ENCODE peak calls at places on chromosomes 13 and 19, in eight cellular contexts. C is GM23338, G is neural progenitor cell, I is GM23248, L is PC-3, P is hepatocyte, Y is HCT116, V is OCI-LY7. Z is an unnamed sample.
A peak's percentile ranks its signal among the peaks of the same experiment; 100 is the strongest.

GRCh38 chr13:112063807-112064206 is 3.1 kb upstream of the SOX1 start:
- DNase-seq in C (no peak), G (no peak), I (no peak), L (no peak), P (no peak), Y (no peak), V (no peak), Z (no peak)

GRCh38 chr19:47377801-47378200 is 28.7 kb downstream of the DHX34 start:
- DNase-seq in C (no peak), G (no peak), I (no peak), L (no peak), P (no peak), Y (no peak), V (no peak), Z (no peak)

GRCh38 chr19:35756373-35757230 is at the start of gene HSPB6:
- DNase-seq in C (peak; percentile 70), G (peak; percentile 49), I (peak; percentile 80), L (no peak), P (peak; percentile 75), Y (no peak), V (no peak), Z (no peak)

GRCh38 chr19:4304509-4305252 is at the start of gene FSD1:
- DNase-seq in C (peak; percentile 88), G (peak; percentile 92), I (peak; percentile 81), L (peak; percentile 56), P (peak; percentile 71), Y (no peak), V (peak; percentile 77), Z (no peak)

GRCh38 chr13:47000166-47000565 is 103.3 kb upstream of the HTR2A start:
- DNase-seq in C (no peak), G (no peak), I (peak; percentile 74), L (peak; percentile 7), P (no peak), Y (no peak), V (no peak), Z (no peak)

GRCh38 chr13:47903836-47904235 is 97.2 kb downstream of the SUCLA2 start:
- DNase-seq in C (no peak), G (no peak), I (peak; percentile 78), L (peak; percentile 26), P (no peak), Y (no peak), V (no peak), Z (no peak)

GRCh38 chr13:28199089-28199488 is 60.7 kb downstream of the PAN3 start:
- DNase-seq in C (peak; percentile 45), G (no peak), I (no peak), L (no peak), P (no peak), Y (no peak), V (no peak), Z (no peak)

GRCh38 chr19:54432144-54432738 is 16.8 kb upstream of the LENG8 start:
- DNase-seq in C (no peak), G (no peak), I (no peak), L (peak; percentile 98), P (no peak), Y (peak; percentile 73), V (no peak), Z (no peak)

GRCh38 chr13:73922728-73923393 is 211.3 kb downstream of the KLF12 start:
- DNase-seq in C (no peak), G (no peak), I (peak; percentile 75), L (peak; percentile 22), P (no peak), Y (no peak), V (no peak), Z (no peak)

GRCh38 chr19:435707-436412 is 25.0 kb downstream of the SHC2 start:
- DNase-seq in C (no peak), G (no peak), I (no peak), L (no peak), P (no peak), Y (no peak), V (no peak), Z (no peak)

GRCh38 chr13:113406321-113407102 is 42.6 kb upstream of the GRTP1 start:
- DNase-seq in C (no peak), G (no peak), I (no peak), L (no peak), P (no peak), Y (no peak), V (no peak), Z (no peak)

GRCh38 chr13:67833564-67833963 is 603.4 kb upstream of the PCDH9 start:
- DNase-seq in C (no peak), G (no peak), I (no peak), L (no peak), P (no peak), Y (no peak), V (no peak), Z (no peak)

GRCh38 chr13:71722206-71722605 is 144.8 kb downstream of the DACH1 start:
- DNase-seq in C (no peak), G (no peak), I (no peak), L (no peak), P (no peak), Y (no peak), V (no peak), Z (no peak)

GRCh38 chr13:98978280-98978679 is 416 bp upstream of the DOCK9 start:
- DNase-seq in C (no peak), G (no peak), I (peak; percentile 81), L (peak; percentile 69), P (no peak), Y (peak; percentile 15), V (no peak), Z (no peak)

GRCh38 chr13:49495783-49496762 is at the start of gene PHF11:
- DNase-seq in C (peak; percentile 78), G (peak; percentile 79), I (peak; percentile 91), L (peak; percentile 60), P (peak; percentile 86), Y (no peak), V (peak; percentile 94), Z (peak; percentile 84)

GRCh38 chr19:50258918-50259372 is 55.5 kb downstream of the MYH14 start:
- DNase-seq in C (peak; percentile 84), G (peak; percentile 57), I (peak; percentile 12), L (peak; percentile 21), P (peak; percentile 41), Y (no peak), V (peak; percentile 6), Z (no peak)

GRCh38 chr13:30481241-30481760 is 15.6 kb upstream of the HMGB1 start:
- DNase-seq in C (no peak), G (no peak), I (no peak), L (no peak), P (no peak), Y (no peak), V (no peak), Z (no peak)

GRCh38 chr13:30487075-30487470 is 21.3 kb upstream of the HMGB1 start:
- DNase-seq in C (no peak), G (no peak), I (no peak), L (no peak), P (no peak), Y (no peak), V (no peak), Z (no peak)

DNA sequence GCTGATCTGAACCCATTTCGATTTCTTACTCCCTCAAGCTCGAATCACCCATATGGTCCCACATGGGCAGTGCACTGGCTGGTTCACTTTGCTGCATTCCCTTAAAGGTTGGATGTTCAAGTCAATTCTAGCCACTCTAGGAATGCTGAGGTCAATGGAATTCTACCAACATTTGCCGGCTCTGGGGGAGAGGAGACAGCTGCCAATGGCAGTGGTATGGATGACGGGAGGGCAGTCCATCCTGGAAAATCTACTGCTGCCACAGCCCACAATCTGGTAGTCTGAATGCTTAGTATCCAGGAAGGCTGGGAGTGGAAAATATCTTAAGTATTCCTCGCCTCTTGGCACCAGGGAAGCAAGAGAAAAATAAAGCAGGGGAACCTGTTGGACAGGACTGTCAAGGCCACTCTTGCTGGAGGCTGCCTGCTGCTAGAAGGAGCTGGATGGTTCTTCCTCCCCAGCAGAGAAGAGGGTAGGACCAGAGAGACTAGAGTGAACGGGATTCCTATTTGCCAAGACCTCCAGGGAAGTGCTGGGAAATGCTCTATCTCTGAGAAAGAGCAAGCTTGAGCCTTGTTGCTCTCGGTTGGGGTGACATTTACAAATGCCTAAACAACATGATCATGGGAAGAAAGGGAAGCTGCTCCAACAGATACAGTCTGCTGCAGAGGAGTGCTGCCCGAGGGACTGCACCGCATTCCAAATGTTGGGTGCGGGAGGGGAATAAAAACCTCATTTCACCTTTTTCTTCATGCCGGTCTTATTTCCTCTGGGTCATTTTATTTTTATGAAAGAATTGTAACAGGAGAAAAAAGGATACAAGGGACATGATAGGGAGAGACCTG is 20.7 kb upstream of the HMGB1 start:
- DNase-seq in C (peak; percentile 29), G (no peak), I (no peak), L (peak; percentile 73), P (peak; percentile 36), Y (no peak), V (no peak), Z (no peak)
- TF ChIP-seq EZH2phosphoT487 in C (no peak), G (no peak), I (no peak), L (no peak), P (no peak), Y (no peak), V (no peak), Z (no peak)

DNA sequence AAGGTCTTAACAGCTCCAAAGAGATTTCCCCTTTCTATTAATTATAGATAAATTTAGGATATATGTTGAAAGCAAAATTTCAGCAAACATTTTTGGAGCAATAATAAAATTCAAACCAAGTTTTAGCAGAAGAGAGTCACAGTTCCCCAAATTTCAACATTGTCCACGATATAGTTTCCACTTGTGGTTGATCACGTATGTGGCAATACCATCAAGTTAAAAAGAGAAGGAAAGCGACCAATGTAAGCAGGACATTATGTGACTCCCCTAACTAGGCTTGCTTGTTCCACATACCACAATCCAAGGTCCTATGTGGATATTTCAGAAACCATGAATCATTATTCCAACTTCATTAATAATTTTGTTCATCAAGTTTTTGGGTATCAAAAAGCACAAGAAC is 52.8 kb downstream of the ELF1 start:
- DNase-seq in C (no peak), G (no peak), I (no peak), L (no peak), P (no peak), Y (no peak), V (no peak), Z (no peak)
- H3K4me1 ChIP-seq in C (no peaks in the 10 kb centered on the region), G (no peaks in the 10 kb centered on the region), I (peaks cover 10% of the 10 kb centered on the region), L (peaks cover 7% of the 10 kb centered on the region), P (peaks cover 20% of the 10 kb centered on the region), Y (peaks cover 16% of the 10 kb centered on the region), V (peaks cover 100% of the 10 kb centered on the region), Z (peaks cover 27% of the 10 kb centered on the region)

GRCh38 chr19:2425622-2426581 is 1.5 kb downstream of the TIMM13 start:
- DNase-seq in C (no peak), G (no peak), I (no peak), L (no peak), P (no peak), Y (no peak), V (no peak), Z (no peak)
- TF ChIP-seq EZH2phosphoT487 in C (no peak), G (no peak), I (no peak), L (no peak), P (no peak), Y (no peak), V (no peak), Z (no peak)

GRCh38 chr13:92649140-92649813 is 577.3 kb upstream of the GPC6 start:
- DNase-seq in C (no peak), G (no peak), I (no peak), L (peak; percentile 25), P (no peak), Y (no peak), V (no peak), Z (no peak)
- H3K4me1 ChIP-seq in C (no peaks in the 10 kb centered on the region), G (no peaks in the 10 kb centered on the region), I (no peaks in the 10 kb centered on the region), L (no peaks in the 10 kb centered on the region), P (peaks cover 6% of the 10 kb centered on the region), Y (no peaks in the 10 kb centered on the region), V (no peaks in the 10 kb centered on the region), Z (no peaks in the 10 kb centered on the region)

Z was measured in MM.1S.